ENCODE peak calls at places on chromosomes 4 and X, in seven cellular contexts. Z is stimulated activated CD4-positive, alpha-beta T cell treated with anti-CD3 and anti-CD28 coated beads, Interleukin-4, amount 100 ng/mL, for 24 hours; T is HEK293T; U is stimulated activated CD8-positive, alpha-beta memory T cell treated with anti-CD3 and anti-CD28 coated beads, Interleukin-4, amount 100 ng/mL, for 1 hour; E is activated CD4-positive, alpha-beta T cell treated with anti-CD3 and anti-CD28 coated beads, Interleukin-2, amount 50 U/mL, for 48 hours; F is EH; C is COR-L47. K is an unnamed sample.

GRCh38 chrX:38768079-38768478 is 33.2 kb upstream of the MID1IP1 start:
- DNase-seq in Z (peak; percentile 4), T (peak; percentile 15), U (no peak), E (no peak), F (peak; percentile 43), C (peak; percentile 34), K (peak; percentile 46)

GRCh38 chr4:172698256-172698655 is 470.4 kb upstream of the GALNT7 start:
- DNase-seq in Z (no peak), T (no peak), U (no peak), E (no peak), F (no peak), C (no peak), K (no peak)

GRCh38 chr4:108881190-108881589 is 118.3 kb upstream of the ETNPPL start:
- DNase-seq in Z (no peak), T (no peak), U (no peak), E (no peak), F (peak; percentile 96), C (no peak), K (no peak)

GRCh38 chr4:142449771-142450373 is 396.2 kb downstream of the INPP4B start:
- DNase-seq in Z (no peak), T (no peak), U (no peak), E (no peak), F (no peak), C (no peak), K (no peak)

GRCh38 chr4:5963611-5964010 is 54.6 kb downstream of the C4orf50 start:
- DNase-seq in Z (no peak), T (peak; percentile 38), U (no peak), E (no peak), F (no peak), C (no peak), K (no peak)

GRCh38 chr4:76011700-76012387 is 4.5 kb upstream of the CXCL9 start:
- DNase-seq in Z (no peak), T (no peak), U (no peak), E (no peak), F (peak; percentile 81), C (no peak), K (no peak)

GRCh38 chr4:6308890-6309643 is 39.4 kb downstream of the WFS1 start:
- DNase-seq in Z (no peak), T (no peak), U (no peak), E (peak; percentile 6), F (no peak), C (peak; percentile 48), K (no peak)

GRCh38 chr4:68077737-68078136 is 51.9 kb downstream of the TMPRSS11F start:
- DNase-seq in Z (no peak), T (no peak), U (no peak), E (no peak), F (no peak), C (no peak), K (no peak)

GRCh38 chr4:108465886-108466491 is 154.4 kb upstream of the RPL34 start:
- DNase-seq in Z (no peak), T (no peak), U (no peak), E (no peak), F (peak; percentile 3), C (no peak), K (no peak)

GRCh38 chr4:5942947-5943346 is 50.1 kb upstream of the CRMP1 start:
- DNase-seq in Z (no peak), T (no peak), U (no peak), E (no peak), F (no peak), C (no peak), K (no peak)

GRCh38 chrX:44094821-44095530 is 121.8 kb upstream of the NDP start:
- DNase-seq in Z (no peak), T (no peak), U (no peak), E (no peak), F (no peak), C (no peak), K (no peak)

GRCh38 chr4:22416403-22416802 is 99.5 kb downstream of the ADGRA3 start:
- DNase-seq in Z (no peak), T (no peak), U (no peak), E (no peak), F (peak; percentile 60), C (no peak), K (peak; percentile 40)

GRCh38 chrX:40209951-40210617 is 112.3 kb upstream of the BCOR start:
- DNase-seq in Z (no peak), T (no peak), U (no peak), E (no peak), F (peak; percentile 10), C (no peak), K (no peak)

GRCh38 chr4:119268466-119268865 is 53.5 kb downstream of the FABP2 start:
- DNase-seq in Z (no peak), T (no peak), U (no peak), E (no peak), F (peak; percentile 42), C (peak; percentile 47), K (no peak)

GRCh38 chr4:100060765-100061416 is 110.8 kb upstream of the H2AZ1 start:
- DNase-seq in Z (no peak), T (no peak), U (no peak), E (no peak), F (no peak), C (peak; percentile 25), K (no peak)

GRCh38 chrX:102338162-102338561 is 91.2 kb downstream of the NXF2 start:
- DNase-seq in Z (no peak), T (no peak), U (no peak), E (no peak), F (no peak), C (no peak), K (no peak)

GRCh38 chr4:7020856-7021255 is 22.3 kb upstream of the TADA2B start:
- DNase-seq in Z (no peak), T (no peak), U (no peak), E (no peak), F (no peak), C (no peak), K (no peak)

GRCh38 chr4:7783560-7783959 is 156.1 kb downstream of the AFAP1 start:
- DNase-seq in Z (no peak), T (no peak), U (no peak), E (no peak), F (no peak), C (no peak), K (no peak)

GRCh38 chrX:148422531-148422930 is 77.9 kb upstream of the AFF2 start:
- DNase-seq in Z (no peak), T (no peak), U (no peak), E (no peak), F (no peak), C (no peak), K (no peak)

GRCh38 chr4:90174622-90175023 is 47.4 kb downstream of the CCSER1 start:
- DNase-seq in Z (no peak), T (no peak), U (no peak), E (no peak), F (no peak), C (no peak), K (no peak)

GRCh38 chrX:331145-331771 is 12.7 kb upstream of the GTPBP6 start:
- DNase-seq in Z (no peak), T (no peak), U (no peak), E (peak; percentile 10), F (peak; percentile 64), C (no peak), K (no peak)

GRCh38 chrX:50941638-50942037 is 31.1 kb downstream of the BMP15 start:
- DNase-seq in Z (no peak), T (no peak), U (no peak), E (peak; percentile 0), F (no peak), C (no peak), K (no peak)

GRCh38 chrX:108437789-108438623 is at the start of gene COL4A6:
- DNase-seq in Z (no peak), T (peak; percentile 56), U (no peak), E (no peak), F (peak; percentile 16), C (no peak), K (peak; percentile 39)

GRCh38 chrX:151370906-151371305 is 26.1 kb upstream of the VMA21 start:
- DNase-seq in Z (no peak), T (peak; percentile 50), U (no peak), E (no peak), F (no peak), C (no peak), K (no peak)

K was measured in erythroblast.